ENCODE peak calls at places on chromosome X, in four cellular contexts. V is K562, Q is HepG2, M is H1. W is an unnamed sample.

GRCh38 chrX:108610141-108610540 is 126.2 kb downstream of the IRS4 start:
- DNase-seq in Q (no peak), V (no peak), M (no peak), W (no peak)

GRCh38 chrX:141652315-141652714 is 46.2 kb downstream of the SPANXD start:
- DNase-seq in Q (no peak), M (no peak), V (no peak), W (no peak)

GRCh38 chrX:123830309-123830708 is 29.5 kb upstream of the XIAP start:
- DNase-seq in M (no peak), Q (peak; percentile 91), V (no peak), W (peak; percentile 64)

GRCh38 chrX:108309144-108309543 is 129.1 kb downstream of the COL4A6 start:
- DNase-seq in Q (peak; percentile 66), M (no peak), V (no peak), W (no peak)

GRCh38 chrX:73785493-73785892 is 222.5 kb downstream of the CHIC1 start:
- DNase-seq in Q (no peak), M (no peak), V (no peak), W (no peak)

GRCh38 chrX:14039344-14039743 is 9.7 kb upstream of the GEMIN8 start:
- DNase-seq in Q (peak; percentile 28), M (no peak), V (peak; percentile 47), W (no peak)

GRCh38 chrX:96407501-96407900 is 277.1 kb upstream of the DIAPH2 start:
- DNase-seq in M (no peak), Q (peak; percentile 19), V (no peak), W (no peak)

GRCh38 chrX:109732319-109732779 is 708 bp downstream of the ACSL4 start:
- DNase-seq in V (peak; percentile 25), Q (no peak), M (peak; percentile 45), W (no peak)

GRCh38 chrX:43813898-43814297 is 68.4 kb downstream of the MAOB start:
- DNase-seq in M (peak; percentile 45), V (peak; percentile 5), Q (no peak), W (no peak)

GRCh38 chrX:121254336-121254735 is 206.9 kb downstream of the GLUD2 start:
- DNase-seq in V (no peak), M (no peak), Q (peak; percentile 5), W (no peak)

GRCh38 chrX:130082244-130083106 is 27.8 kb downstream of the ELF4 start:
- DNase-seq in Q (no peak), M (no peak), V (peak; percentile 78), W (no peak)

GRCh38 chrX:48083212-48083611 is 11.8 kb upstream of the ZNF630 start:
- DNase-seq in Q (peak; percentile 6), V (peak; percentile 73), M (peak; percentile 49), W (no peak)

GRCh38 chrX:110341189-110342035 is 17.2 kb upstream of the RTL9 start:
- DNase-seq in Q (no peak), M (no peak), V (no peak), W (no peak)

GRCh38 chrX:136166221-136166855 is 19.0 kb downstream of the FHL1 start:
- DNase-seq in M (no peak), Q (no peak), V (peak; percentile 15), W (no peak)

GRCh38 chrX:150197388-150197787 is 165.7 kb upstream of the MAMLD1 start:
- DNase-seq in Q (no peak), M (no peak), V (no peak), W (no peak)
- TF ChIP-seq HDAC6 in Q (no peak), M (no peak), V (no peak), W (no peak)

DNA sequence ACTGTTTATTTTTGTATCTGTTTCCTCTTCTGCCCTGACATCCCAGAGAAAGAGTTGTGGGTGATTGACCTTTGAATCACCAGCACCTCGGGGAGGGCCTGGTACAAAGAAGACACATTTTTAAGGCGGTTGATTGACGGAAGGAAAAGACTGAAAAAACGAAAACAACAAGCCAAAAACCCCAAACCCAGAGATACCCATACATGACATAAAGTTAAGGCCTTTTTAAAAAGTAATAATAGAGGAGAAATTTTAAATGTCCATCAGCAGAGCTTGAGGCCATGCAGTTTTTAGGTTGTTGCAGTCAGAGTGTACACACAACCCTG is 110.0 kb downstream of the GNL3L start:
- DNase-seq in Q (no peak), V (peak; percentile 3), M (no peak), W (no peak)
- H2AFZ ChIP-seq in Q (peak overlapping the region; percentile 15), V (peak overlapping the region; percentile 97), M (no peak overlapping the region), W (peak overlapping the region; percentile 69)

GRCh38 chrX:112832481-112833095 is 8.0 kb downstream of the AMOT start:
- DNase-seq in V (no peak), M (no peak), Q (no peak), W (no peak)
- TF ChIP-seq HDAC6 in V (no peak), M (no peak), Q (no peak), W (no peak)

DNA sequence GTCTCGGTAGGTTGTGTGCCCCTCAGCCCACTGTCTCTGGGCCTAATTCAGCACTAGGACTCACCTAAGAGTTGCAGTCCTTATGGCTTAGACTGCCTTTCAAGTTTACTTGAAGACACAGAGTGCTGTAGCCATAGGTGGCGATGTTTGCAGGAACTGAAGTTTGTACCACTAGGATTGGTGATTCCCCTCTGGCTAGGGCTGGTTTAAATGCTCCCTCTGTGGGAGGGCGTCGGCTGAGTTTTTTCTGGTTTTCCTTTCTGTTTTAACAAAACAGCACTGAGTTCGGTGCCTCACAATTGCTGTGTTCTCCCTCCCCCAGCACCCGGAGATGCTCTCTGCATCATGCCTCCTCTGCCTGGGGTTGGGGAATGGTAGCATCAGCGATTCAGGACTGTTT is 480.9 kb downstream of the PCDH11X start:
- DNase-seq in Q (no peak), V (no peak), M (no peak), W (no peak)
- H2AFZ ChIP-seq in Q (no peak overlapping the region), V (no peak overlapping the region), M (no peak overlapping the region), W (no peak overlapping the region)

GRCh38 chrX:46386511-46386910 is 158.7 kb downstream of the ZNF674 start:
- DNase-seq in M (no peak), V (no peak), Q (no peak), W (no peak)
- TF ChIP-seq HDAC6 in M (no peak), V (no peak), Q (no peak), W (no peak)

GRCh38 chrX:12153741-12154140 is 15.5 kb downstream of the FRMPD4 start:
- DNase-seq in M (no peak), V (no peak), Q (no peak), W (no peak)
- H2AFZ ChIP-seq in M (no peak overlapping the region), V (no peak overlapping the region), Q (no peak overlapping the region), W (no peak overlapping the region)